ENCODE peak calls at places on chromosomes 6 and 20, in nine cellular contexts. B, Y, M, I, P, E, A, D and J are unnamed samples.

GRCh38 chr6:51913265-51913664 is 174.1 kb downstream of the PKHD1 start:
- DNase-seq in P (no peak), M (no peak), E (no peak), I (no peak), D (no peak), B (peak; percentile 33), Y (no peak), A (no peak), J (no peak)

GRCh38 chr20:51955756-51956155 is 153.4 kb upstream of the SALL4 start:
- DNase-seq in E (no peak), Y (no peak), D (no peak), A (no peak), M (peak; percentile 20), B (no peak), P (no peak), I (no peak), J (no peak)

GRCh38 chr6:133951881-133952814 is 876 bp upstream of the TBPL1 start:
- DNase-seq in E (peak; percentile 77), M (peak; percentile 82), B (peak; percentile 85), Y (peak; percentile 80), P (peak; percentile 51), D (peak; percentile 68), I (peak; percentile 28), A (peak; percentile 65), J (peak; percentile 86)

GRCh38 chr6:23006656-23007055 is 437.3 kb downstream of the HDGFL1 start:
- DNase-seq in I (no peak), Y (no peak), A (no peak), B (no peak), D (no peak), M (no peak), P (no peak), E (no peak), J (no peak)

GRCh38 chr6:148107911-148108310 is 234.7 kb upstream of the SASH1 start:
- DNase-seq in D (no peak), I (no peak), B (no peak), P (no peak), Y (no peak), A (no peak), E (no peak), M (no peak), J (no peak)

GRCh38 chr6:102798631-102799030 is 1405.1 kb downstream of the GRIK2 start:
- DNase-seq in D (no peak), E (peak; percentile 88), Y (no peak), A (no peak), B (no peak), I (peak; percentile 41), P (no peak), M (no peak), J (no peak)

GRCh38 chr20:24340933-24341332 is 128.5 kb upstream of the SYNDIG1 start:
- DNase-seq in B (no peak), Y (no peak), D (no peak), I (no peak), A (no peak), E (no peak), P (no peak), M (no peak), J (no peak)

GRCh38 chr20:57270204-57270937 is 3.9 kb upstream of the BMP7 start:
- DNase-seq in E (peak; percentile 61), P (no peak), D (no peak), M (no peak), Y (no peak), B (no peak), A (no peak), I (no peak), J (no peak)

GRCh38 chr20:62893700-62894099 is 32.1 kb upstream of the TCFL5 start:
- DNase-seq in D (no peak), M (no peak), I (no peak), P (no peak), B (no peak), A (no peak), Y (no peak), E (peak; percentile 71), J (no peak)

GRCh38 chr6:161607696-161608297 is 333.9 kb upstream of the AGPAT4 start:
- DNase-seq in P (no peak), Y (no peak), E (no peak), I (no peak), M (no peak), D (no peak), A (no peak), B (no peak), J (no peak)

GRCh38 chr20:57753332-57754164 is 43.7 kb upstream of the PMEPA1 start:
- DNase-seq in A (no peak), D (no peak), P (no peak), B (no peak), Y (no peak), I (no peak), M (no peak), E (peak; percentile 52), J (peak; percentile 73)

GRCh38 chr6:157036245-157036681 is 259.1 kb downstream of the ARID1B start:
- DNase-seq in Y (no peak), D (peak; percentile 68), B (no peak), M (peak; percentile 72), I (no peak), A (no peak), E (no peak), P (no peak), J (no peak)

GRCh38 chr6:13766201-13766634 is 48.1 kb downstream of the MCUR1 start:
- DNase-seq in E (no peak), P (no peak), M (peak; percentile 63), I (no peak), A (peak; percentile 52), Y (peak; percentile 28), D (no peak), B (peak; percentile 13), J (peak; percentile 66)

GRCh38 chr6:108497883-108498282 is 62.8 kb upstream of the FOXO3 start:
- DNase-seq in A (peak; percentile 21), P (no peak), E (peak; percentile 86), I (peak; percentile 13), B (no peak), Y (peak; percentile 53), M (peak; percentile 53), D (peak; percentile 52), J (peak; percentile 66)

GRCh38 chr6:3285049-3285639 is 26.4 kb downstream of the PSMG4 start:
- DNase-seq in Y (no peak), B (no peak), A (no peak), M (no peak), D (no peak), I (no peak), P (no peak), E (peak; percentile 42), J (no peak)

GRCh38 chr6:12873706-12874105 is 157.1 kb downstream of the PHACTR1 start:
- DNase-seq in B (no peak), M (no peak), A (no peak), P (no peak), I (no peak), D (no peak), Y (no peak), E (no peak), J (no peak)

GRCh38 chr6:114712129-114712662 is 369.4 kb upstream of the HS3ST5 start:
- DNase-seq in I (no peak), B (no peak), Y (no peak), E (no peak), A (no peak), P (no peak), M (no peak), D (no peak), J (no peak)